ENCODE peak calls at places on chromosomes 2 and 18, in six cellular contexts. A is stomach, B is GM23338, F is HL-60, R is upper lobe of left lung, U is Panc1. X is an unnamed sample.

GRCh38 chr2:66575625-66576371 is 140.9 kb downstream of the MEIS1 start:
- DNase-seq in A (no peak), F (no peak), B (peak; percentile 61), U (no peak), R (no peak), X (no peak)

GRCh38 chr18:8890957-8891464 is 185.7 kb downstream of the MTCL1 start:
- DNase-seq in B (peak; percentile 95), F (no peak), U (peak; percentile 66), R (no peak), A (no peak), X (no peak)

GRCh38 chr2:239064253-239064652 is 216.4 kb downstream of the TWIST2 start:
- DNase-seq in B (no peak), U (no peak), F (no peak), R (no peak), A (no peak), X (no peak)

GRCh38 chr2:231604101-231604684 is 11.5 kb downstream of the TEX44 start:
- DNase-seq in F (no peak), B (peak; percentile 67), R (peak; percentile 42), U (no peak), A (peak; percentile 51), X (peak; percentile 61)

GRCh38 chr18:23844991-23845680 is 155.9 kb downstream of the LAMA3 start:
- DNase-seq in U (no peak), F (no peak), R (no peak), A (no peak), B (peak; percentile 67), X (no peak)

GRCh38 chr18:13353424-13353823 is 134.9 kb downstream of the LDLRAD4 start:
- DNase-seq in F (peak; percentile 39), U (no peak), B (no peak), A (no peak), R (no peak), X (no peak)

GRCh38 chr2:230403746-230404145 is 12.3 kb upstream of the SP100 start:
- DNase-seq in A (no peak), F (no peak), U (no peak), B (no peak), R (no peak), X (no peak)

GRCh38 chr2:47344890-47345583 is 57.9 kb upstream of the MSH2 start:
- DNase-seq in A (peak; percentile 88), F (no peak), U (no peak), R (peak; percentile 91), B (peak; percentile 99), X (peak; percentile 91)

GRCh38 chr2:56185101-56185581 is 1.4 kb downstream of the CCDC85A start:
- DNase-seq in B (peak; percentile 45), A (no peak), R (peak; percentile 39), U (no peak), F (no peak), X (no peak)

GRCh38 chr2:133641497-133641896 is 73.2 kb upstream of the NCKAP5 start:
- DNase-seq in F (no peak), B (peak; percentile 58), A (peak; percentile 47), R (peak; percentile 52), U (no peak), X (peak; percentile 11)

GRCh38 chr2:212644195-212644837 is 105.7 kb upstream of the ERBB4 start:
- DNase-seq in R (no peak), A (no peak), U (no peak), F (no peak), B (peak; percentile 1), X (no peak)

DNA sequence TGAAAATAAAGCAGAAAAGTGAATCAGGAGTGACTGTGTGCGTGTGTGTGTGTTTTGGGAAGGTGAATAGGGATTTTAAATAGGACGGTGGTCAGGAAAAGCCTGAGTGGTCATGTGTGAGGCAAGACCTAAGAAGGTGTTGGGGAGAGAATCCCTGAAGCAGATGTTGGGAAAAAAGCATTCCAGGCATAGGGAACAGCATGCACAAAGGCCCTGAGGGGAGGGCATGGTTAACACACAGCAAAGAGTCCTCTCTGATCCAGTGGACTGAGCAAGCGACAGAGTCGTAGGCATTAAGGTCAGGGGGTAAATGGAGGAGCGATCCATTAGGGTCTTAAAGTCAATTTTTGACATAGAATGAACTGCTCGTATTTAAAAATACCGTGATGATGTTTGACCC is 34.0 kb upstream of the OTOS start:
- DNase-seq in R (no peak), F (no peak), A (no peak), U (no peak), B (no peak), X (no peak)
- H3K27me3 ChIP-seq in R (no peaks in the 10 kb centered on the region), F (peaks cover 2% of the 10 kb centered on the region), A (peaks cover 39% of the 10 kb centered on the region), U (peaks cover 29% of the 10 kb centered on the region), B (no peaks in the 10 kb centered on the region), X (peaks cover 26% of the 10 kb centered on the region)

GRCh38 chr2:148887349-148888002 is 12.4 kb downstream of the KIF5C start:
- DNase-seq in B (peak; percentile 24), F (no peak), U (no peak), R (no peak), A (no peak), X (no peak)

GRCh38 chr2:148885988-148886387 is 11.0 kb downstream of the KIF5C start:
- DNase-seq in B (no peak), R (no peak), F (no peak), A (no peak), U (no peak), X (no peak)

GRCh38 chr2:148888003-148888501 is 13.0 kb downstream of the KIF5C start:
- DNase-seq in F (no peak), R (no peak), U (no peak), B (peak; percentile 63), A (no peak), X (no peak)

GRCh38 chr2:148882051-148882450 is 7.0 kb downstream of the KIF5C start:
- DNase-seq in B (no peak), R (no peak), F (no peak), A (no peak), U (no peak), X (no peak)

DNA sequence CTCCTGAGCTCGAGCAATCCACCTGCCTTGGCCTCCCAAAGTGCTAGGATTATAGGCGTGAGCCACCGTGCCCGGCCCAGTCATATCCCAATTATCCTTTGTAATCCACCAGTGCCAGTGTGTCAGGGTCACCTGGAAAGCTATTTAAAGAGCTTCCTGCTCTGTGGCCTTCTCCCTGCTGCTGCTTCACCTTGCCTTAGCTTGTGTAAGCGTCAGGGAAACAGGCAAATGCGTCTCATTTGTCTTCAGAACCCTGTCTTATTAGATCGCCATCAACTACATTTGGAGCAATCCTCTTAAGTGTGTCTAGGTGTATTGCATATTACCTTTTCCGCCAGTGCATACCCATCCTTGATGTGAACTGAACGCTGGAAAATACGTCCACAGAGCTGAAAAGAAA is 10.2 kb downstream of the KIF5C start:
- DNase-seq in A (no peak), F (no peak), R (no peak), U (no peak), B (no peak), X (no peak)
- TF ChIP-seq POLR2AphosphoS5 in A (no peak), F (no peak), R (no peak), U (no peak), B (no peak), X (no peak)

GRCh38 chr2:19785867-19786266 is 115.9 kb downstream of the TTC32 start:
- DNase-seq in F (no peak), A (no peak), U (no peak), R (no peak), B (no peak), X (no peak)
- H3K27ac ChIP-seq in F (no peak overlapping the region), A (no peak overlapping the region), U (no peak overlapping the region), R (no peak overlapping the region), B (no peak overlapping the region), X (no peak overlapping the region)

GRCh38 chr2:206259615-206260426 is 14.6 kb upstream of the ZDBF2 start:
- DNase-seq in R (no peak), F (no peak), A (no peak), B (no peak), U (no peak), X (no peak)
- H3K27me3 ChIP-seq in R (no peaks in the 10 kb centered on the region), F (peaks cover 64% of the 10 kb centered on the region), A (peaks cover 100% of the 10 kb centered on the region), B (peaks cover 13% of the 10 kb centered on the region), U (peaks cover 7% of the 10 kb centered on the region), X (peaks cover 100% of the 10 kb centered on the region)